ENCODE peak calls at places on chromosomes 6 and 20, in four cellular contexts. U is right lobe of liver, Z is A549, H is astrocyte. Y is an unnamed sample.

GRCh38 chr6:56802570-56802969 is 152.3 kb upstream of the BEND6 start:
- DNase-seq in U (no peak), Z (peak; percentile 56), H (peak; percentile 74), Y (no peak)

GRCh38 chr6:27866370-27867050 is 45.7 kb downstream of the OR2B2 start:
- DNase-seq in U (no peak), Z (peak; percentile 23), H (peak; percentile 55), Y (peak; percentile 82)

GRCh38 chr6:169156108-169156821 is 97.4 kb downstream of the THBS2 start:
- DNase-seq in U (no peak), Z (no peak), H (peak; percentile 43), Y (no peak)

GRCh38 chr6:166415833-166416347 is 33.1 kb upstream of the MPC1 start:
- DNase-seq in U (no peak), Z (no peak), H (no peak), Y (no peak)

GRCh38 chr6:37038297-37039198 is 33.1 kb downstream of the FGD2 start:
- DNase-seq in U (peak; percentile 83), Z (no peak), H (peak; percentile 18), Y (no peak)

GRCh38 chr20:38290829-38291581 is 13.0 kb upstream of the BPI start:
- DNase-seq in U (peak; percentile 54), Z (peak; percentile 87), H (peak; percentile 79), Y (no peak)

GRCh38 chr20:38870733-38871559 is 55.3 kb upstream of the FAM83D start:
- DNase-seq in U (no peak), Z (peak; percentile 58), H (no peak), Y (no peak)

GRCh38 chr6:1735239-1735803 is 125.6 kb downstream of the FOXC1 start:
- DNase-seq in U (no peak), Z (no peak), H (no peak), Y (no peak)

GRCh38 chr20:8389381-8390368 is 257.6 kb downstream of the PLCB1 start:
- DNase-seq in U (no peak), Z (peak; percentile 51), H (peak; percentile 33), Y (no peak)

GRCh38 chr6:49570474-49571079 is 20.1 kb downstream of the C6orf141 start:
- DNase-seq in U (no peak), Z (peak; percentile 48), H (peak; percentile 18), Y (no peak)

GRCh38 chr6:112331306-112331705 is 15.8 kb upstream of the RFPL4B start:
- DNase-seq in U (no peak), Z (no peak), H (peak; percentile 43), Y (no peak)

GRCh38 chr20:8844179-8844578 is 224.7 kb upstream of the PLCB4 start:
- DNase-seq in U (no peak), Z (no peak), H (no peak), Y (no peak)

GRCh38 chr6:106626485-106626884 is 2.8 kb downstream of the RTN4IP1 start:
- DNase-seq in U (no peak), Z (no peak), H (no peak), Y (no peak)

GRCh38 chr6:10417681-10418104 is 2.8 kb upstream of the TFAP2A start:
- DNase-seq in U (no peak), Z (no peak), H (no peak), Y (no peak)

GRCh38 chr20:54228841-54229240 is 21.0 kb downstream of the PFDN4 start:
- DNase-seq in U (no peak), Z (no peak), H (peak; percentile 52), Y (no peak)
- TF ChIP-seq CTCF in U (no peak), Z (no peak), H (no peak), Y (no peak)

GRCh38 chr6:113921299-113921904 is 49.5 kb downstream of the HDAC2 start:
- DNase-seq in U (no peak), Z (no peak), H (no peak), Y (no peak)
- H3K4me3 ChIP-seq in U (no peak overlapping the region), Z (no peak overlapping the region), H (no peak overlapping the region), Y (no peak overlapping the region)

DNA sequence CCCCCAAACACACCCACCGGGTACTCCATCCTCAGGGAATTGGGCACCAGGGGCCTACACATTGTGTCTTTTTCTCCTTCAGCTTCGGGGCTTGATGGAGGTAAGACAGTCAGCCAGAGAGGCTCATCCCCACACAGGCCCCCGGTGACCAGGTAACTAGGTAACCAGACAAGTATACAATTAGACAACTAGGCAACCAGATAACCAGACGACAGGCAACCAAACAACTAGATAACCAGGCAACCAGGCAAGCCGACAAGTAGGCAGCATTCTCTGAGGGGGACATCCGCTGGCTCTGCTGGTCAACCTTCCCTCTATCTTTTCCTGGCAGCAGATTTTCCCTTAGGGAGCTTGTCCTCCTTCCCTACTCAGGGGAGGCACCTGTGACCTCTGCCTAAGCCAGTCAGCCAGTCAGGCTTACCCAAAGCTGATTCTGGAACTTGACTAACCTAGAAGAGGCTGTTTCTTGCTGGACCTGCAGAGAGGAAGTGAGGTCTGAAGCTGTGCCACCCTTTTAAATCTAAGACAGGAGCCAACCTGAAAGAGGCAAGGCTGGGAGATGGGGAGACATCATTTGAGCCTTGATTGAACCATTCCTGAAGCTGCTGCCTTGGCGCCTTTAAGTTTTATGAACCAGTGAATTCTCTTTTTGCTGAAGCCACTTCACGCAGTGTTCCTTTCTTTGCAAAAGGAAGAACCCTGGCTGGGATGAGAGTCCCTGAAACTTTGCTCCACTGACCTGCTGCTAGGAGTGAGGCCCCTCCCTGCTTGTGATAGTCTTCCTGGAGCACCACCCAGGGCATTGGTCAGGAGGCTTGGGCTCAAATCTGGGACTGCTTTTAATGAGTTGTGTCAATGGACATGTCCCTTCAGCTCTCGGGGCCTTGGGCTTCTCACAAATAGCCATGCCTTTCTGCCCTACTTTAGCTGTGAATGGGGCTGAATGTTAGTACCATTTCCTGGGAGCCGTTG is 96.4 kb upstream of the RNF24 start:
- DNase-seq in U (no peak), Z (no peak), H (no peak), Y (no peak)
- TF ChIP-seq CTCF in U (no peak), Z (no peak), H (no peak), Y (no peak)

GRCh38 chr6:34145161-34146020 is 496 bp downstream of the GRM4 start:
- DNase-seq in U (no peak), Z (peak; percentile 37), H (peak; percentile 53), Y (no peak)

GRCh38 chr6:34143196-34143883 is 2.5 kb downstream of the GRM4 start:
- DNase-seq in U (no peak), Z (no peak), H (no peak), Y (no peak)

GRCh38 chr6:34143884-34144580 is 1.9 kb downstream of the GRM4 start:
- DNase-seq in U (no peak), Z (peak; percentile 58), H (no peak), Y (no peak)

GRCh38 chr6:34146021-34146782 is at the start of gene GRM4:
- DNase-seq in U (no peak), Z (no peak), H (no peak), Y (no peak)

DNA sequence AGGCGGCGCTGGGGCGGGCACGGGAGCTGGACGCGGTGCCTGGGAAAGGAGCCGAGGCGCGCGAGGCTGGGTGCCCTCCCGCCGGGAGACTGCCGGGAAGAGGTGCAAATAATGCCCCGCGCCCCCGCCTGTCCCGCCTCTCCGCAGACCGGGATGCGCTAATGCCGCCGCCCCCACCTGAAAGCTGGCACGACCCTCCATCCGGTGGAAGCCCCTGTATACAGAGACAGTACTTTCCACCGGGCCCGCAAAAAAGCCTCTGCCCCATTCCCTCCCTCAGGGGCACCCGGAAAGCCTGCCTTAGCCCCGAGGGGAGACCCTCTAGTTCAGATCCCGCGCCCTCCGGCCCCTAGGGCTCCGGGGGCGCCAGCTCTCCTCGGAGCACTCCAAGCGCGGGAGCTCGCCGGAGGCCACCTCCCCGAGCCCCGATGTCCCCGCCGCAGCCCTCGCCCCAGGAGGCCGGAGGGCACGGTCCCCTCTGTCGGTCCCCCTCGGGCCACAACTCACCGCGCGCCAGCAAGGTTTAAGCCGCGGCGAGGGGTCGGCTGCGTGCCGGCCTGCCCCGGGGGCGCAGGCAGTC is 1.2 kb downstream of the GRM4 start:
- DNase-seq in U (no peak), Z (no peak), H (no peak), Y (no peak)
- H3K4me3 ChIP-seq in U (no peak overlapping the region), Z (peak overlapping the region; percentile 48), H (peak overlapping the region; percentile 37), Y (no peak overlapping the region)